ENCODE peak calls at places on chromosomes 1 and 21, in five cellular contexts. U is upper lobe of right lung, H is tibial nerve, K is fibroblast of the aortic adventitia, O is astrocyte of the spinal cord. I is an unnamed sample.
A peak's percentile ranks its signal among the peaks of the same experiment; 100 is the strongest.

GRCh38 chr1:116567790-116568667 is 2.8 kb downstream of the CD58 start:
- DNase-seq in U (no peak), H (no peak), K (no peak), O (no peak), I (no peak)

GRCh38 chr1:228336308-228337030 is 70.2 kb downstream of the TRIM11 start:
- DNase-seq in U (peak; percentile 47), H (no peak), K (no peak), O (no peak), I (peak; percentile 69)

GRCh38 chr1:211606914-211607751 is 28.2 kb upstream of the SLC30A1 start:
- DNase-seq in U (peak; percentile 78), H (no peak), K (no peak), O (no peak), I (peak; percentile 85)

GRCh38 chr1:240278082-240278481 is 186.4 kb downstream of the FMN2 start:
- DNase-seq in U (no peak), H (no peak), K (no peak), O (no peak), I (no peak)

GRCh38 chr1:226121587-226122400 is 59.3 kb downstream of the H3-3A start:
- DNase-seq in U (peak; percentile 88), H (peak; percentile 38), K (no peak), O (peak; percentile 21), I (peak; percentile 95)

GRCh38 chr1:232531291-232531690 is 98.6 kb downstream of the SIPA1L2 start:
- DNase-seq in U (no peak), H (no peak), K (no peak), O (no peak), I (no peak)

GRCh38 chr1:44472614-44473262 is 67.7 kb downstream of the RNF220 start:
- DNase-seq in U (no peak), H (no peak), K (peak; percentile 39), O (no peak), I (no peak)

GRCh38 chr21:29078884-29079765 is 5.7 kb upstream of the CCT8 start:
- DNase-seq in U (no peak), H (peak; percentile 40), K (no peak), O (peak; percentile 22), I (no peak)

GRCh38 chr1:1217621-1218523 is 3.9 kb upstream of the TNFRSF4 start:
- DNase-seq in U (no peak), H (no peak), K (no peak), O (no peak), I (no peak)

GRCh38 chr1:101241485-101242225 is 4.8 kb downstream of the S1PR1 start:
- DNase-seq in U (no peak), H (no peak), K (no peak), O (no peak), I (no peak)

GRCh38 chr21:44842721-44843445 is 25.0 kb upstream of the SUMO3 start:
- DNase-seq in U (no peak), H (no peak), K (no peak), O (no peak), I (no peak)

GRCh38 chr1:35893051-35893879 is 10.3 kb downstream of the AGO1 start:
- DNase-seq in U (no peak), H (no peak), K (no peak), O (no peak), I (no peak)

GRCh38 chr1:55988963-55989452 is 590.4 kb downstream of the PLPP3 start:
- DNase-seq in U (no peak), H (no peak), K (no peak), O (no peak), I (no peak)

GRCh38 chr21:36744560-36745231 is 45.8 kb downstream of the SIM2 start:
- DNase-seq in U (peak; percentile 60), H (no peak), K (no peak), O (no peak), I (peak; percentile 73)

GRCh38 chr1:169764919-169765318 is 29.8 kb downstream of the METTL18 start:
- DNase-seq in U (no peak), H (no peak), K (no peak), O (no peak), I (no peak)

GRCh38 chr1:38608202-38608864 is 251.2 kb downstream of the RRAGC start:
- DNase-seq in U (no peak), H (no peak), K (no peak), O (no peak), I (no peak)

GRCh38 chr1:175154595-175155472 is 37.7 kb downstream of the KIAA0040 start:
- DNase-seq in U (peak; percentile 82), H (peak; percentile 77), K (peak; percentile 49), O (peak; percentile 46), I (peak; percentile 91)

GRCh38 chr1:212108187-212108586 is 72.6 kb downstream of the DTL start:
- DNase-seq in U (no peak), H (no peak), K (no peak), O (no peak), I (no peak)

GRCh38 chr1:56326056-56326455 is 253.3 kb downstream of the PLPP3 start:
- DNase-seq in U (no peak), H (no peak), K (peak; percentile 22), O (peak; percentile 47), I (no peak)

GRCh38 chr1:235881930-235882700 is 15.4 kb upstream of the LYST start:
- DNase-seq in U (no peak), H (no peak), K (no peak), O (no peak), I (no peak)

GRCh38 chr21:26966978-26967913 is at the start of gene ADAMTS5:
- DNase-seq in U (peak; percentile 64), H (peak; percentile 39), K (peak; percentile 83), O (peak; percentile 66), I (peak; percentile 78)

GRCh38 chr1:182032251-182032650 is 29.3 kb downstream of the ZNF648 start:
- DNase-seq in U (no peak), H (no peak), K (no peak), O (no peak), I (no peak)

GRCh38 chr1:160863422-160864131 is 890 bp upstream of the CD244 start:
- DNase-seq in U (no peak), H (no peak), K (no peak), O (no peak), I (no peak)

GRCh38 chr1:67586596-67586995 is 98.4 kb upstream of the GADD45A start:
- DNase-seq in U (no peak), H (no peak), K (peak; percentile 78), O (no peak), I (no peak)

GRCh38 chr1:19814681-19815503 is at the start of gene RNF186:
- DNase-seq in U (peak; percentile 76), H (no peak), K (no peak), O (no peak), I (peak; percentile 65)

GRCh38 chr1:43171312-43171875 is 696 bp downstream of the EBNA1BP2 start:
- DNase-seq in U (no peak), H (no peak), K (peak; percentile 1), O (no peak), I (no peak)

GRCh38 chr1:36920371-36920770 is 113.9 kb downstream of the GRIK3 start:
- DNase-seq in U (no peak), H (no peak), K (no peak), O (no peak), I (no peak)

GRCh38 chr1:110674337-110675059 is at the start of gene KCNA3:
- DNase-seq in U (peak; percentile 81), H (no peak), K (no peak), O (no peak), I (peak; percentile 87)

GRCh38 chr21:41437754-41438153 is 11.7 kb downstream of the MX1 start:
- DNase-seq in U (no peak), H (no peak), K (no peak), O (no peak), I (no peak)

GRCh38 chr1:81806432-81806770 is 5.7 kb downstream of the ADGRL2 start:
- DNase-seq in U (no peak), H (no peak), K (no peak), O (no peak), I (no peak)

GRCh38 chr1:81811757-81812371 is 11.1 kb downstream of the ADGRL2 start:
- DNase-seq in U (no peak), H (no peak), K (peak; percentile 48), O (peak; percentile 9), I (no peak)

GRCh38 chr1:81805537-81806431 is 5.0 kb downstream of the ADGRL2 start:
- DNase-seq in U (no peak), H (no peak), K (no peak), O (no peak), I (no peak)

GRCh38 chr1:81809808-81810207 is 9.1 kb downstream of the ADGRL2 start:
- DNase-seq in U (no peak), H (no peak), K (no peak), O (no peak), I (no peak)

DNA sequence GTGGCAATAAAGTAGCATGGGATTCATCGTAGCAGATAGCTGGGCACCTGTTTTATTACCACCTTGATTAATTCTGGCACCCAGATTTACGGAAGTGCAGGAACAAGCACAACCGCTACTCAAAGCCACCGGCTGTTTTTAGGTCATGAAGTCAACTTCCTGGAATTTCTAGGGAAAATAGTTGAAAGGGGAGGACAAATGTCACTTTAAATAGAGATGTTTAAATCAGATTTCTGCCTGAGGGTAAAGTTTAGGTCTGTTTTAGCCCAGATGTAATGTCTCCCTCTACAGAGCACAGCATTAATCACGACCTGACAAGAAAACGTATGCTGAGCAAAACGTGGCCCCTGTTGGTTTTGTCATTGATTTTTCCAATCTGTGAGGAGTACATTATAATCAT is 8.0 kb downstream of the ADGRL2 start:
- DNase-seq in U (no peak), H (no peak), K (no peak), O (no peak), I (no peak)
- TF ChIP-seq CTCF in U (no peak), H (no peak), K (no peak), O (no peak), I (no peak)

GRCh38 chr1:84724128-84724860 is 34.0 kb upstream of the SSX2IP start:
- DNase-seq in U (no peak), H (no peak), K (no peak), O (no peak), I (peak; percentile 77)
- TF ChIP-seq CTCF in U (peak; percentile 24), H (no peak), K (no peak), O (peak; percentile 34), I (peak; percentile 58)

GRCh38 chr1:28209700-28210099 is 23.1 kb downstream of the DNAJC8 start:
- DNase-seq in U (no peak), H (no peak), K (no peak), O (no peak), I (no peak)

GRCh38 chr1:28213315-28213714 is 19.5 kb downstream of the DNAJC8 start:
- DNase-seq in U (no peak), H (no peak), K (peak; percentile 27), O (no peak), I (no peak)

GRCh38 chr1:28205243-28205642 is 27.6 kb downstream of the DNAJC8 start:
- DNase-seq in U (no peak), H (no peak), K (no peak), O (no peak), I (no peak)

DNA sequence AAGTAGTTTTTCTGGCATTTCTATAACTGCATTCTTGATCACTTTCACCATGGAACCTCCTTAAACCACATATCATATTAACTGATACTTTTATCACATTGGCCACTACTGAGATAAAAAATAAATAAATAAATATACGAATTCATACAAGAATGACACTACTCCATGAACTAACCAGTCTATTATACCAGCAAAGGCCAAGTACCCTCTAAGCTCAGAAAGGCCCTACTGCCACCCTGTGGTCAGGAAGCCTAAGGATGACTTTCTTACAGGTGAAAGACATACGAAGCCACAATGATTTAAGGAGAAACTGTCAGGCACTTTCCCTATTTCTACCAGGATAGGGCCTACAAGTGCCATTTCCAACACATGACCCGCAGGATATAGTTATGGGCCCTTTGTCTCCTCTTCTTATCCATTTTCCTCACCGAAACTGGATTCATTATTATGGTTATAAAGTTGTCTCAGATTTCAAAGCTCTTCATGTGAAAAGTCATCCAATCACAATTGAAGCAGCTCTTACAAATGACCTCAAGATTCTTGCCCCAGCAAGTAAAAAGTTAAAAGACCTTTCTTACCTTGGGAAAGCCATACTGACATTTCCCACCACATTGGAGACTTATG is 23.9 kb downstream of the DNAJC8 start:
- DNase-seq in U (no peak), H (peak; percentile 48), K (peak; percentile 81), O (peak; percentile 72), I (peak; percentile 82)
- TF ChIP-seq CTCF in U (peak; percentile 70), H (peak; percentile 27), K (peak; percentile 82), O (peak; percentile 84), I (peak; percentile 79)

GRCh38 chr1:150971583-150972416 is 2.8 kb downstream of the CERS2 start:
- DNase-seq in U (no peak), H (no peak), K (no peak), O (no peak), I (peak; percentile 58)
- TF ChIP-seq CTCF in U (no peak), H (no peak), K (peak; percentile 16), O (no peak), I (no peak)

I was measured in spleen.